ENCODE peak calls at places on chromosomes 4 and X, in ten cellular contexts. One of them, this sample, is unnamed.

GRCh38 chr4:100722866-100723459 is 205.1 kb upstream of the EMCN start:
- DNase-seq in lower lobe of right lung: no peak
- DNase-seq in epithelial cell of esophagus: no peak
- DNase-seq in stomach: no peak
- DNase-seq in nephron progenitor cell: no peak
- DNase-seq in choroid plexus epithelial cell: no peak
- DNase-seq in fibroblast of lung: no peak
- DNase-seq in endodermal cell: no peak
- DNase-seq in ovary: no peak
- DNase-seq in activated B cell treated with CpG ODN at 0.5 μM for 24 hours: no peak
- DNase-seq in this sample: no peak

GRCh38 chr4:61500883-61501282 is 300.8 kb downstream of the ADGRL3 start:
- DNase-seq in lower lobe of right lung: no peak
- DNase-seq in epithelial cell of esophagus: peak
- DNase-seq in stomach: no peak
- DNase-seq in nephron progenitor cell: no peak
- DNase-seq in choroid plexus epithelial cell: peak
- DNase-seq in fibroblast of lung: peak
- DNase-seq in endodermal cell: no peak
- DNase-seq in ovary: no peak
- DNase-seq in activated B cell treated with CpG ODN at 0.5 μM for 24 hours: no peak
- DNase-seq in this sample: no peak

GRCh38 chrX:14354541-14354940 is 174.8 kb upstream of the GLRA2 start:
- DNase-seq in lower lobe of right lung: no peak
- DNase-seq in epithelial cell of esophagus: no peak
- DNase-seq in stomach: no peak
- DNase-seq in nephron progenitor cell: no peak
- DNase-seq in choroid plexus epithelial cell: peak
- DNase-seq in fibroblast of lung: no peak
- DNase-seq in endodermal cell: no peak
- DNase-seq in ovary: no peak
- DNase-seq in activated B cell treated with CpG ODN at 0.5 μM for 24 hours: no peak
- DNase-seq in this sample: no peak

GRCh38 chr4:54954656-54955388 is 170.6 kb downstream of the KDR start:
- DNase-seq in lower lobe of right lung: no peak
- DNase-seq in epithelial cell of esophagus: no peak
- DNase-seq in stomach: no peak
- DNase-seq in nephron progenitor cell: no peak
- DNase-seq in choroid plexus epithelial cell: no peak
- DNase-seq in fibroblast of lung: no peak
- DNase-seq in endodermal cell: no peak
- DNase-seq in ovary: no peak
- DNase-seq in activated B cell treated with CpG ODN at 0.5 μM for 24 hours: no peak
- DNase-seq in this sample: no peak

GRCh38 chr4:112968456-112969159 is 80.8 kb upstream of the ANK2 start:
- DNase-seq in lower lobe of right lung: no peak
- DNase-seq in epithelial cell of esophagus: peak
- DNase-seq in stomach: no peak
- DNase-seq in nephron progenitor cell: no peak
- DNase-seq in choroid plexus epithelial cell: no peak
- DNase-seq in fibroblast of lung: peak
- DNase-seq in endodermal cell: no peak
- DNase-seq in ovary: no peak
- DNase-seq in activated B cell treated with CpG ODN at 0.5 μM for 24 hours: no peak
- DNase-seq in this sample: no peak

GRCh38 chr4:87258677-87259076 is 38.3 kb upstream of the KLHL8 start:
- DNase-seq in lower lobe of right lung: no peak
- DNase-seq in epithelial cell of esophagus: no peak
- DNase-seq in stomach: no peak
- DNase-seq in nephron progenitor cell: no peak
- DNase-seq in choroid plexus epithelial cell: no peak
- DNase-seq in fibroblast of lung: peak
- DNase-seq in endodermal cell: no peak
- DNase-seq in ovary: no peak
- DNase-seq in activated B cell treated with CpG ODN at 0.5 μM for 24 hours: no peak
- DNase-seq in this sample: no peak

GRCh38 chr4:118821590-118822293 is 14.2 kb downstream of the SEC24D start:
- DNase-seq in lower lobe of right lung: no peak
- DNase-seq in epithelial cell of esophagus: peak
- DNase-seq in stomach: no peak
- DNase-seq in nephron progenitor cell: no peak
- DNase-seq in choroid plexus epithelial cell: no peak
- DNase-seq in fibroblast of lung: no peak
- DNase-seq in endodermal cell: no peak
- DNase-seq in ovary: no peak
- DNase-seq in activated B cell treated with CpG ODN at 0.5 μM for 24 hours: no peak
- DNase-seq in this sample: no peak

GRCh38 chr4:169640261-169640880 is 20.0 kb downstream of the CLCN3 start:
- DNase-seq in lower lobe of right lung: no peak
- DNase-seq in epithelial cell of esophagus: no peak
- DNase-seq in stomach: no peak
- DNase-seq in nephron progenitor cell: no peak
- DNase-seq in choroid plexus epithelial cell: peak
- DNase-seq in fibroblast of lung: peak
- DNase-seq in endodermal cell: no peak
- DNase-seq in ovary: no peak
- DNase-seq in activated B cell treated with CpG ODN at 0.5 μM for 24 hours: no peak
- DNase-seq in this sample: no peak

GRCh38 chr4:37453361-37454262 is 209.1 kb downstream of the NWD2 start:
- DNase-seq in lower lobe of right lung: peak
- DNase-seq in epithelial cell of esophagus: peak
- DNase-seq in stomach: peak
- DNase-seq in nephron progenitor cell: peak
- DNase-seq in choroid plexus epithelial cell: peak
- DNase-seq in fibroblast of lung: peak
- DNase-seq in endodermal cell: peak
- DNase-seq in ovary: no peak
- DNase-seq in activated B cell treated with CpG ODN at 0.5 μM for 24 hours: peak
- DNase-seq in this sample: peak

GRCh38 chr4:13968723-13969122 is 341.2 kb upstream of the BOD1L1 start:
- DNase-seq in lower lobe of right lung: no peak
- DNase-seq in epithelial cell of esophagus: peak
- DNase-seq in stomach: no peak
- DNase-seq in nephron progenitor cell: no peak
- DNase-seq in choroid plexus epithelial cell: no peak
- DNase-seq in fibroblast of lung: peak
- DNase-seq in endodermal cell: no peak
- DNase-seq in ovary: no peak
- DNase-seq in activated B cell treated with CpG ODN at 0.5 μM for 24 hours: no peak
- DNase-seq in this sample: no peak

GRCh38 chrX:33086886-33087285 is 124.5 kb downstream of the DMD start:
- DNase-seq in lower lobe of right lung: no peak
- DNase-seq in epithelial cell of esophagus: no peak
- DNase-seq in stomach: no peak
- DNase-seq in nephron progenitor cell: no peak
- DNase-seq in choroid plexus epithelial cell: no peak
- DNase-seq in fibroblast of lung: no peak
- DNase-seq in endodermal cell: no peak
- DNase-seq in ovary: no peak
- DNase-seq in activated B cell treated with CpG ODN at 0.5 μM for 24 hours: no peak
- DNase-seq in this sample: no peak

GRCh38 chr4:42306221-42307109 is 90.8 kb upstream of the SHISA3 start:
- DNase-seq in lower lobe of right lung: no peak
- DNase-seq in epithelial cell of esophagus: no peak
- DNase-seq in stomach: no peak
- DNase-seq in nephron progenitor cell: no peak
- DNase-seq in choroid plexus epithelial cell: no peak
- DNase-seq in fibroblast of lung: no peak
- DNase-seq in endodermal cell: peak
- DNase-seq in ovary: no peak
- DNase-seq in activated B cell treated with CpG ODN at 0.5 μM for 24 hours: no peak
- DNase-seq in this sample: no peak

GRCh38 chr4:6423575-6423974 is 48.8 kb downstream of the PPP2R2C start:
- DNase-seq in lower lobe of right lung: no peak
- DNase-seq in epithelial cell of esophagus: no peak
- DNase-seq in stomach: no peak
- DNase-seq in nephron progenitor cell: no peak
- DNase-seq in choroid plexus epithelial cell: no peak
- DNase-seq in fibroblast of lung: no peak
- DNase-seq in endodermal cell: no peak
- DNase-seq in ovary: no peak
- DNase-seq in activated B cell treated with CpG ODN at 0.5 μM for 24 hours: no peak
- DNase-seq in this sample: no peak

DNA sequence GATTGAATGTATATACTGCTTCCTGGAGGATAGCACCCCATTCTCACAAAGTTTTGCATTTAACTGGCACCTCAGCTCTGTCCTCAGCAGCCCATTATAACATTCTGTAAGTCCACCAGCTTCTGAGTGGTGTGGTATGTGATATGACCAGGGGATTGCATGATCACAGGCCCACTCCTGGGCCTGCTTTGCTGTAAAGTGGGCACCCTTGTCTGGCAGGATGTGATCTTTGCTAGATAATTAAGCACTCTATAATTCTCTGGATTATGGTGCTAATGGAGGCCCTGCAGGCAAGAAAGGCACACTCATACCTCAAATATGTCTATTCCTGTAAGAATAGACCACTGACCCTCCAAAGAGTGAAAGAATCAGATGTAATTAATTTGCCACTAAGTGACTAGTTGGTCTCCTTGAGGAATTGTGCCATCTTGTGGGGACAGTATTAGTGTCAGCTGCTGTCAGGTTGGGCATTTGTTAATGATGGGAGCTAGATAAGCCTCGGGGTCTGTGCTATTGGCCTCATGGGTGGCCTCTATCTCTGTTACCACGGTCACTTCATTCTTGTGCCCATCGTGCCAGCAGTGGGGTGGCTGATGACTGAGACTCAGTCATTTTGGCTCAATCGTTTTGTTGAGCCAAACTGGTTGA is 2.2 kb upstream of the CFI start:
- DNase-seq in lower lobe of right lung: no peak
- DNase-seq in epithelial cell of esophagus: peak
- DNase-seq in stomach: no peak
- DNase-seq in nephron progenitor cell: no peak
- DNase-seq in choroid plexus epithelial cell: peak
- DNase-seq in fibroblast of lung: peak
- DNase-seq in endodermal cell: peak
- DNase-seq in ovary: no peak
- DNase-seq in activated B cell treated with CpG ODN at 0.5 μM for 24 hours: no peak
- DNase-seq in this sample: no peak
- TF ChIP-seq CTCF in lower lobe of right lung: peak
- TF ChIP-seq CTCF in epithelial cell of esophagus: peak
- TF ChIP-seq CTCF in stomach: peak
- TF ChIP-seq CTCF in nephron progenitor cell: peak
- TF ChIP-seq CTCF in choroid plexus epithelial cell: peak
- TF ChIP-seq CTCF in fibroblast of lung: no peak
- TF ChIP-seq CTCF in endodermal cell: peak
- TF ChIP-seq CTCF in ovary: no peak
- TF ChIP-seq CTCF in activated B cell treated with CpG ODN at 0.5 μM for 24 hours: no peak
- TF ChIP-seq CTCF in this sample: peak

GRCh38 chr4:22962186-22962786 is 269.5 kb downstream of the GBA3 start:
- DNase-seq in lower lobe of right lung: no peak
- DNase-seq in epithelial cell of esophagus: peak
- DNase-seq in stomach: no peak
- DNase-seq in nephron progenitor cell: peak
- DNase-seq in choroid plexus epithelial cell: peak
- DNase-seq in fibroblast of lung: peak
- DNase-seq in endodermal cell: peak
- DNase-seq in ovary: no peak
- DNase-seq in activated B cell treated with CpG ODN at 0.5 μM for 24 hours: no peak
- DNase-seq in this sample: peak
- TF ChIP-seq CTCF in lower lobe of right lung: peak
- TF ChIP-seq CTCF in epithelial cell of esophagus: peak
- TF ChIP-seq CTCF in stomach: peak
- TF ChIP-seq CTCF in nephron progenitor cell: peak
- TF ChIP-seq CTCF in choroid plexus epithelial cell: peak
- TF ChIP-seq CTCF in fibroblast of lung: peak
- TF ChIP-seq CTCF in endodermal cell: peak
- TF ChIP-seq CTCF in ovary: no peak
- TF ChIP-seq CTCF in activated B cell treated with CpG ODN at 0.5 μM for 24 hours: no peak
- TF ChIP-seq CTCF in this sample: peak

GRCh38 chr4:114184901-114185300 is 205.5 kb upstream of the ARSJ start:
- DNase-seq in lower lobe of right lung: no peak
- DNase-seq in epithelial cell of esophagus: no peak
- DNase-seq in stomach: no peak
- DNase-seq in nephron progenitor cell: no peak
- DNase-seq in choroid plexus epithelial cell: no peak
- DNase-seq in fibroblast of lung: no peak
- DNase-seq in endodermal cell: no peak
- DNase-seq in ovary: no peak
- DNase-seq in activated B cell treated with CpG ODN at 0.5 μM for 24 hours: no peak
- DNase-seq in this sample: no peak
- TF ChIP-seq CTCF in lower lobe of right lung: no peak
- TF ChIP-seq CTCF in epithelial cell of esophagus: no peak
- TF ChIP-seq CTCF in stomach: no peak
- TF ChIP-seq CTCF in nephron progenitor cell: no peak
- TF ChIP-seq CTCF in choroid plexus epithelial cell: no peak
- TF ChIP-seq CTCF in fibroblast of lung: no peak
- TF ChIP-seq CTCF in endodermal cell: no peak
- TF ChIP-seq CTCF in ovary: no peak
- TF ChIP-seq CTCF in activated B cell treated with CpG ODN at 0.5 μM for 24 hours: no peak
- TF ChIP-seq CTCF in this sample: no peak

GRCh38 chr4:74669702-74670101 is 124.6 kb downstream of the BTC start:
- DNase-seq in lower lobe of right lung: no peak
- DNase-seq in epithelial cell of esophagus: no peak
- DNase-seq in stomach: no peak
- DNase-seq in nephron progenitor cell: no peak
- DNase-seq in choroid plexus epithelial cell: no peak
- DNase-seq in fibroblast of lung: no peak
- DNase-seq in endodermal cell: no peak
- DNase-seq in ovary: no peak
- DNase-seq in activated B cell treated with CpG ODN at 0.5 μM for 24 hours: no peak
- DNase-seq in this sample: no peak

GRCh38 chr4:74674750-74675149 is 119.6 kb downstream of the BTC start:
- DNase-seq in lower lobe of right lung: no peak
- DNase-seq in epithelial cell of esophagus: no peak
- DNase-seq in stomach: no peak
- DNase-seq in nephron progenitor cell: no peak
- DNase-seq in choroid plexus epithelial cell: peak
- DNase-seq in fibroblast of lung: no peak
- DNase-seq in endodermal cell: no peak
- DNase-seq in ovary: no peak
- DNase-seq in activated B cell treated with CpG ODN at 0.5 μM for 24 hours: no peak
- DNase-seq in this sample: no peak

GRCh38 chr4:74670583-74670982 is 123.7 kb downstream of the BTC start:
- DNase-seq in lower lobe of right lung: no peak
- DNase-seq in epithelial cell of esophagus: no peak
- DNase-seq in stomach: no peak
- DNase-seq in nephron progenitor cell: no peak
- DNase-seq in choroid plexus epithelial cell: peak
- DNase-seq in fibroblast of lung: no peak
- DNase-seq in endodermal cell: no peak
- DNase-seq in ovary: no peak
- DNase-seq in activated B cell treated with CpG ODN at 0.5 μM for 24 hours: no peak
- DNase-seq in this sample: no peak

GRCh38 chr4:74667944-74668343 is 126.4 kb downstream of the BTC start:
- DNase-seq in lower lobe of right lung: no peak
- DNase-seq in epithelial cell of esophagus: no peak
- DNase-seq in stomach: no peak
- DNase-seq in nephron progenitor cell: no peak
- DNase-seq in choroid plexus epithelial cell: no peak
- DNase-seq in fibroblast of lung: no peak
- DNase-seq in endodermal cell: no peak
- DNase-seq in ovary: no peak
- DNase-seq in activated B cell treated with CpG ODN at 0.5 μM for 24 hours: no peak
- DNase-seq in this sample: no peak

GRCh38 chr4:74671074-74671698 is 123.1 kb downstream of the BTC start:
- DNase-seq in lower lobe of right lung: no peak
- DNase-seq in epithelial cell of esophagus: peak
- DNase-seq in stomach: peak
- DNase-seq in nephron progenitor cell: peak
- DNase-seq in choroid plexus epithelial cell: peak
- DNase-seq in fibroblast of lung: peak
- DNase-seq in endodermal cell: peak
- DNase-seq in ovary: no peak
- DNase-seq in activated B cell treated with CpG ODN at 0.5 μM for 24 hours: no peak
- DNase-seq in this sample: peak
- TF ChIP-seq CTCF in lower lobe of right lung: peak
- TF ChIP-seq CTCF in epithelial cell of esophagus: peak
- TF ChIP-seq CTCF in stomach: peak
- TF ChIP-seq CTCF in nephron progenitor cell: peak
- TF ChIP-seq CTCF in choroid plexus epithelial cell: peak
- TF ChIP-seq CTCF in fibroblast of lung: peak
- TF ChIP-seq CTCF in endodermal cell: peak
- TF ChIP-seq CTCF in ovary: no peak
- TF ChIP-seq CTCF in activated B cell treated with CpG ODN at 0.5 μM for 24 hours: no peak
- TF ChIP-seq CTCF in this sample: peak